ENCODE peak calls at places on chromosomes 1 and 21, in seven cellular contexts. B, D, W, A, K, I and Z are unnamed samples.

GRCh38 chr1:206555473-206555935 is 48.2 kb downstream of the RASSF5 start:
- DNase-seq in K (peak; percentile 7), A (no peak), D (no peak), W (no peak), B (no peak), I (peak; percentile 29), Z (no peak)

GRCh38 chr1:15540201-15540600 is 13.6 kb downstream of the DNAJC16 start:
- DNase-seq in B (no peak), D (no peak), K (peak; percentile 44), I (peak; percentile 75), W (no peak), A (no peak), Z (no peak)

GRCh38 chr1:202288177-202288576 is 53.6 kb downstream of the UBE2T start:
- DNase-seq in W (no peak), D (no peak), I (no peak), K (no peak), A (no peak), B (no peak), Z (no peak)

GRCh38 chr1:29505537-29506220 is 269.4 kb downstream of the PTPRU start:
- DNase-seq in A (no peak), W (no peak), B (no peak), K (no peak), D (no peak), I (no peak), Z (no peak)

GRCh38 chr21:45511007-45511406 is 31.2 kb downstream of the SLC19A1 start:
- DNase-seq in W (no peak), K (no peak), D (no peak), B (no peak), I (no peak), A (no peak), Z (no peak)

GRCh38 chr1:108852141-108852540 is 4.8 kb downstream of the AKNAD1 start:
- DNase-seq in A (no peak), W (no peak), K (no peak), D (no peak), B (no peak), I (no peak), Z (no peak)

GRCh38 chr1:228889289-228889688 is 154.0 kb downstream of the RHOU start:
- DNase-seq in A (no peak), B (no peak), W (no peak), D (no peak), I (no peak), K (no peak), Z (no peak)

GRCh38 chr1:183205196-183205781 is 19.2 kb downstream of the LAMC2 start:
- DNase-seq in B (no peak), D (no peak), W (no peak), A (peak; percentile 61), I (peak; percentile 46), K (peak; percentile 71), Z (peak; percentile 47)

GRCh38 chr21:45129231-45129923 is 55.0 kb downstream of the ADARB1 start:
- DNase-seq in B (no peak), I (peak; percentile 70), K (no peak), A (no peak), D (no peak), W (no peak), Z (no peak)

GRCh38 chr1:18398791-18399551 is 81.8 kb upstream of the KLHDC7A start:
- DNase-seq in K (no peak), A (no peak), B (peak; percentile 48), I (no peak), W (no peak), D (no peak), Z (no peak)

GRCh38 chr1:210292276-210292851 is 36.3 kb upstream of the HHAT start:
- DNase-seq in D (peak; percentile 49), W (peak; percentile 26), I (peak; percentile 45), B (peak; percentile 84), A (no peak), K (no peak), Z (peak; percentile 25)

GRCh38 chr1:178388398-178389161 is 108.2 kb downstream of the CLEC20A start:
- DNase-seq in I (peak; percentile 63), W (no peak), A (no peak), B (no peak), D (no peak), K (peak; percentile 53), Z (no peak)

GRCh38 chr1:92483442-92484170 is 3.1 kb downstream of the GFI1 start:
- DNase-seq in A (no peak), I (no peak), W (no peak), D (no peak), K (no peak), B (peak; percentile 71), Z (no peak)

GRCh38 chr1:155062702-155063411 is 683 bp upstream of the EFNA4 start:
- DNase-seq in A (no peak), D (peak; percentile 72), W (no peak), I (peak; percentile 25), K (peak; percentile 48), B (peak; percentile 95), Z (no peak)

GRCh38 chr1:244219149-244219548 is 168.1 kb downstream of the ZBTB18 start:
- DNase-seq in K (no peak), W (no peak), D (no peak), B (no peak), A (no peak), I (no peak), Z (no peak)

GRCh38 chr1:171142451-171143121 is 42.5 kb upstream of the FMO2 start:
- DNase-seq in B (no peak), A (peak; percentile 33), I (peak; percentile 68), K (peak; percentile 28), D (no peak), W (no peak), Z (peak; percentile 67)
- TF ChIP-seq CTCF in B (no peak), A (no peak), I (no peak), K (no peak), D (no peak), W (no peak), Z (no peak)

GRCh38 chr1:152036316-152037216 is at the start of gene S100A11:
- DNase-seq in B (peak; percentile 77), K (peak; percentile 84), A (no peak), W (peak; percentile 48), D (peak; percentile 88), I (peak; percentile 87), Z (peak; percentile 70)

GRCh38 chr1:152035406-152036315 is 1.1 kb downstream of the S100A11 start:
- DNase-seq in A (no peak), I (peak; percentile 20), B (no peak), W (no peak), D (peak; percentile 42), K (no peak), Z (no peak)

GRCh38 chr1:152034324-152034653 is 2.5 kb downstream of the S100A11 start:
- DNase-seq in I (no peak), A (no peak), B (no peak), W (no peak), K (no peak), D (no peak), Z (no peak)

GRCh38 chr1:152037920-152038658 is 1.3 kb upstream of the S100A11 start:
- DNase-seq in W (no peak), K (no peak), D (no peak), B (no peak), A (no peak), I (no peak), Z (no peak)

DNA sequence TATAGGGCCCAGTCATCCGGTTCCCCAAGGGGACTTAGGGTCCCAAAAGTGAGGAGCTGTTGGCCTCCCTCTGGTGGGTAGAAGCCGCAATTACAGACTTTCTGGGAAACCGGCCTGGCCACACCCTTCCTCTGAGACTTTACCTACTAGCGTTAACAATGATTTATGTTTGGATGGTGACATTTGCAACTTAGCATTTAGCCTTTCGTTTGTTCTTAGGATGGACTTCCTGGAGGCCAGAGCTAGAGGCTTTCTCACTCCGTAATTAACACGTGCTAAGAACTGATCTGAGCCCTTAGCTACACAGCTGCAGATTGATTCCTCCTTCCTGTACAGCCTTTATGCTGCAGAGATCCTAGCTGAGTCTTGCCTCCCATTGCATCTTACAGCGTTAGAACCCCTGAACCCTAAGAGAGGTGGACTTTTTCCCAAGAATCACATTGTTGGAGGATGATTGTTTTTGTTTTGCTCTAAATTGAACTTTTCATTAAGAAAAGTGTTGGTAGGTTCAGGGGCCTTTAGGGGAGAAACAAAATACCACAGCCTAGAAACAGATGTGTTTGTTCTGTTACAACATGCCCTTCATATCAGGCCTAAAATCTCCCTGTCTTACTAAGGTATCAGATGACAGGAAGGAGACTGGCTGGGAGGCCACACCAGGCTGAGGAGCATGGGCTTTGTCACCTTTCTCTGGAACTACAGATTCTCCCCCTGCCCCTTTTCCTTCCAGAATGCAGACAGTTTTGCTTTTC is 2.0 kb downstream of the S100A11 start:
- DNase-seq in K (peak; percentile 54), I (peak; percentile 62), A (no peak), W (peak; percentile 79), D (peak; percentile 86), B (peak; percentile 76), Z (peak; percentile 47)
- TF ChIP-seq CTCF in K (peak; percentile 87), I (peak; percentile 82), A (peak; percentile 76), W (peak; percentile 78), D (peak; percentile 73), B (peak; percentile 88), Z (peak; percentile 71)

DNA sequence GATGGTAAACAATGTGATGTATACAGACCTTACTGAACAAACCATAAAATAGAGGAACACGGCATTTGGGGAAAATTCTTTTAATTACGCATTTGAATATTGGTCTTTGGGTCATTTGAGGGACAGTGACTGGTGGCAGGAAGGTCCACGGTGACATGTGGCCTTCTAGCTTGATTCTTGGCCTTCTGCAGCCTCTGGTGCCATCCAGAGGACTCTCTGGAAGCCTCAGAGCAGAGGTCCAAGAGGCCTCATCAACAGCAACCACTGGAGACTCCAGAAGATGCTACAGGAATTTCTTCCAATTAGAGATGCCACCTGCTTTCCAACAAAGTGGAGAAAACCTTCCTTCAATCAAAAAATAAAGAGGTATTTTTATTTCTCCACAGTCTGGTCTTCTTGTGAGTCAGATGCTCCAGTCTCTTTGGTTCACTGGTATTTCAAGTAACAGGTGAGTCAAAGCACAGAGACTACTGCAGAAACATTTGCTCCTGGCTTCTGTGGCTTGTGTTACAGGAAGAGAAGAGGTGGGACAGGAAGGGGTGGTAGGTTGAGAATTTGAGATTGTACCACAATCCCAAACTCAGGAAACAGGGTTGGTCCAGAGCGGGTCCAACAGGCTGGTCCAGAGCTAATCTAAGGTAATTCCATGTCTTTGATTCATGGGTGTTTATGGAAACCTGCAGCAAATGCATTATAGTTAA is 2.7 kb upstream of the F5 start:
- DNase-seq in K (no peak), A (no peak), D (no peak), I (no peak), B (no peak), W (no peak), Z (no peak)
- TF ChIP-seq CTCF in K (no peak), A (no peak), D (no peak), I (no peak), B (no peak), W (no peak), Z (no peak)

GRCh38 chr1:94022471-94023189 is 98.3 kb downstream of the ABCA4 start:
- DNase-seq in A (peak; percentile 89), W (no peak), I (peak; percentile 98), K (peak; percentile 96), D (peak; percentile 78), B (no peak), Z (peak; percentile 78)
- TF ChIP-seq CTCF in A (no peak), W (no peak), I (no peak), K (no peak), D (no peak), B (no peak), Z (no peak)

GRCh38 chr1:184465489-184466146 is 78.8 kb downstream of the C1orf21 start:
- DNase-seq in W (no peak), B (peak; percentile 16), I (no peak), A (no peak), K (peak; percentile 14), D (no peak), Z (no peak)
- TF ChIP-seq CTCF in W (no peak), B (no peak), I (peak; percentile 33), A (no peak), K (peak; percentile 58), D (no peak), Z (no peak)